ENCODE peak calls at places on chromosomes 4 and X, in ten cellular contexts. U, L, J, Q, B, M, X, W, N and V are unnamed samples.

GRCh38 chr4:13833171-13833804 is 205.8 kb upstream of the BOD1L1 start:
- DNase-seq in U (no peak), L (no peak), J (peak; percentile 34), Q (no peak), B (no peak), M (no peak), X (no peak), W (no peak), N (no peak), V (no peak)

GRCh38 chr4:26238782-26239647 is 81.8 kb upstream of the RBPJ start:
- DNase-seq in U (peak; percentile 59), L (peak; percentile 67), J (no peak), Q (no peak), B (no peak), M (no peak), X (peak; percentile 85), W (peak; percentile 83), N (no peak), V (no peak)

GRCh38 chr4:40800064-40800463 is 50.3 kb downstream of the NSUN7 start:
- DNase-seq in U (no peak), L (no peak), J (no peak), Q (no peak), B (no peak), M (no peak), X (no peak), W (no peak), N (no peak), V (no peak)

GRCh38 chrX:132615396-132616131 is 126.7 kb upstream of the MBNL3 start:
- DNase-seq in U (peak; percentile 4), L (peak; percentile 55), J (peak; percentile 37), Q (peak; percentile 34), B (peak; percentile 43), M (no peak), X (peak; percentile 5), W (peak; percentile 19), N (no peak), V (peak; percentile 60)

GRCh38 chr4:168610911-168611530 is 114.2 kb downstream of the PALLD start:
- DNase-seq in U (no peak), L (no peak), J (no peak), Q (no peak), B (no peak), M (no peak), X (no peak), W (peak; percentile 54), N (no peak), V (no peak)

GRCh38 chr4:122052714-122053113 is 99.4 kb upstream of the BLTP1 start:
- DNase-seq in U (no peak), L (no peak), J (no peak), Q (no peak), B (no peak), M (no peak), X (no peak), W (no peak), N (no peak), V (no peak)

GRCh38 chrX:144896323-144896722 is 351.0 kb upstream of the SPANXN1 start:
- DNase-seq in U (no peak), L (no peak), J (peak; percentile 24), Q (no peak), B (no peak), M (no peak), X (no peak), W (no peak), N (no peak), V (no peak)

GRCh38 chrX:109732319-109732779 is 708 bp downstream of the ACSL4 start:
- DNase-seq in U (no peak), L (peak; percentile 42), J (peak; percentile 39), Q (peak; percentile 62), B (no peak), M (no peak), X (peak; percentile 15), W (peak; percentile 78), N (no peak), V (no peak)

GRCh38 chrX:39772057-39772832 is 325.5 kb downstream of the BCOR start:
- DNase-seq in U (no peak), L (peak; percentile 28), J (no peak), Q (peak; percentile 44), B (peak; percentile 57), M (no peak), X (no peak), W (no peak), N (no peak), V (no peak)

GRCh38 chrX:107716045-107716684 is 59.4 kb downstream of the TSC22D3 start:
- DNase-seq in U (no peak), L (no peak), J (peak; percentile 19), Q (peak; percentile 32), B (peak; percentile 10), M (no peak), X (peak; percentile 3), W (peak; percentile 48), N (no peak), V (peak; percentile 60)

GRCh38 chr4:73707918-73708577 is 32.3 kb upstream of the CXCL8 start:
- DNase-seq in U (no peak), L (peak; percentile 91), J (peak; percentile 93), Q (peak; percentile 90), B (no peak), M (peak; percentile 73), X (peak; percentile 58), W (peak; percentile 98), N (no peak), V (no peak)

GRCh38 chr4:147057631-147057980 is 111.9 kb upstream of the TTC29 start:
- DNase-seq in U (no peak), L (peak; percentile 66), J (peak; percentile 20), Q (peak; percentile 78), B (no peak), M (no peak), X (peak; percentile 22), W (peak; percentile 57), N (no peak), V (no peak)

GRCh38 chr4:185717018-185717726 is 94.8 kb downstream of the SORBS2 start:
- DNase-seq in U (no peak), L (no peak), J (no peak), Q (peak; percentile 80), B (no peak), M (no peak), X (no peak), W (no peak), N (no peak), V (no peak)

GRCh38 chr4:92299152-92299551 is 4.6 kb upstream of the GRID2 start:
- DNase-seq in U (no peak), L (peak; percentile 51), J (peak; percentile 4), Q (no peak), B (no peak), M (no peak), X (no peak), W (no peak), N (no peak), V (no peak)

GRCh38 chr4:185697488-185697887 is 114.5 kb downstream of the SORBS2 start:
- DNase-seq in U (no peak), L (no peak), J (no peak), Q (no peak), B (no peak), M (no peak), X (no peak), W (no peak), N (no peak), V (no peak)

GRCh38 chrX:46408553-46409407 is 136.4 kb downstream of the ZNF674 start:
- DNase-seq in U (peak; percentile 24), L (peak; percentile 80), J (peak; percentile 39), Q (peak; percentile 74), B (peak; percentile 66), M (no peak), X (peak; percentile 55), W (peak; percentile 65), N (peak; percentile 36), V (peak; percentile 90)

GRCh38 chr4:71609651-71610050 is 174.2 kb downstream of the GC start:
- DNase-seq in U (no peak), L (no peak), J (no peak), Q (no peak), B (no peak), M (no peak), X (no peak), W (no peak), N (no peak), V (no peak)

GRCh38 chrX:87664381-87664780 is 146.8 kb downstream of the KLHL4 start:
- DNase-seq in U (no peak), L (peak; percentile 55), J (peak; percentile 18), Q (peak; percentile 64), B (no peak), M (no peak), X (no peak), W (no peak), N (no peak), V (no peak)

GRCh38 chr4:6461301-6462165 is 10.9 kb downstream of the PPP2R2C start:
- DNase-seq in U (no peak), L (no peak), J (no peak), Q (no peak), B (no peak), M (no peak), X (no peak), W (peak; percentile 13), N (no peak), V (peak; percentile 26)